ENCODE peak calls at places on chromosome 1, in four cellular contexts. S is BE2C, P is tibial nerve, C is pancreas. K is an unnamed sample.

GRCh38 chr1:235710665-235711064 is 61.1 kb upstream of the GNG4 start:
- DNase-seq in S (no peak), P (no peak), C (no peak), K (no peak)

GRCh38 chr1:245921417-245921816 is 585.7 kb downstream of the SMYD3 start:
- DNase-seq in S (no peak), P (no peak), C (no peak), K (no peak)

GRCh38 chr1:117820694-117821381 is 108.6 kb downstream of the GDAP2 start:
- DNase-seq in S (no peak), P (no peak), C (no peak), K (no peak)

GRCh38 chr1:71804140-71804539 is 478.2 kb downstream of the NEGR1 start:
- DNase-seq in S (peak; percentile 71), P (no peak), C (no peak), K (no peak)

GRCh38 chr1:94279048-94279447 is 41.7 kb upstream of the ARHGAP29 start:
- DNase-seq in S (no peak), P (no peak), C (no peak), K (no peak)

GRCh38 chr1:167465751-167466150 is 52.6 kb downstream of the CD247 start:
- DNase-seq in S (no peak), P (no peak), C (no peak), K (no peak)

GRCh38 chr1:218815076-218815475 is 358.6 kb upstream of the LYPLAL1 start:
- DNase-seq in S (no peak), P (no peak), C (no peak), K (no peak)

GRCh38 chr1:156760092-156760795 is 7.1 kb upstream of the PRCC start:
- DNase-seq in S (no peak), P (no peak), C (no peak), K (no peak)

GRCh38 chr1:192764675-192765074 is 44.2 kb upstream of the RGS2 start:
- DNase-seq in S (no peak), P (no peak), C (no peak), K (no peak)

GRCh38 chr1:156632355-156632754 is 9.6 kb upstream of the BCAN start:
- DNase-seq in S (no peak), P (no peak), C (no peak), K (no peak)

GRCh38 chr1:192516776-192517297 is 58.7 kb upstream of the RGS1 start:
- DNase-seq in S (no peak), P (no peak), C (no peak), K (no peak)

GRCh38 chr1:34987018-34987417 is 1.9 kb upstream of the TMEM35B start:
- DNase-seq in S (no peak), P (no peak), C (no peak), K (no peak)

DNA sequence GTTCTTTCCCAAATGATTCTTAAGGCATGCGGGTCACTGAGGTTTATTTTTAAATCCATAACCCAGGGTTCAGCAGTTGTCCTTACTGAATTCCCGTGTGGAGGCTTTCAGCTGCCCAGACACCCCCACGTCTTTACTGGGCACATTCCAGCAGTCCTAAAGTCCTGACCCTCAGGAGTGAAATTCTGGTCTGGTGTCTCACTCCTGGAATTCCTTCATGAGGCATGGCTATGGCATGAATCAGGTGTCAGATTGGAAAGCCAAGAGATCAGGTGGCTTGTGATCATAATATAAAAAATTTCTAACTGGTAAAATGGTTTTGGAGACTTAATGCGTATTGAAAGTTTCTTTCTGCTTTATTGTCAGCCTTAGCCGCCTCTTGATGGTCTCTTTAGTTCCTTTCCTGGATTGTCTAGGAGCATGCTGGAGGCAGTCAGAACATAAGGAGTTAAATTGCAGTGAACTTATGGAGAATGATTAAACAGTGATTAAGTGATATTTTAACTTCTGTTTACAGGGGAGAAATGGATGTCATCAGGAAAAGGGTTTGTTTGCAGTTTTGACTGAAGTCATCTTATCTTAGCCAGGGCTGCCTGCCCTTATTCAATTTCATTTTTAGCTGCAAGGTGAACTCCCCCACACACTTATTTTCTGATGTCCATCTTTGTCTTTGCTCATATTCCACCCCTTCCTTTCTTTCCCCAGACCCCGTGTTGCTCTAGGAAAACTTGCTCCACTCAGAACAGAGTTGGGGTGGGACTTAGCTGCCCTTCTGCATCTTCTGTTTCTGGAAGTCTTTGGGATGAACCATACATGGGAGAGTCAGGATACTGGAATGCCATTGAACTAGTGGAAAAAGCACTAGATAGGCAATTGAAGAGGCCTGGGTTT is 25.7 kb upstream of the MACF1 start:
- DNase-seq in S (no peak), P (no peak), C (no peak), K (no peak)
- TF ChIP-seq CTCF in S (no peak), P (no peak), C (no peak), K (no peak)

DNA sequence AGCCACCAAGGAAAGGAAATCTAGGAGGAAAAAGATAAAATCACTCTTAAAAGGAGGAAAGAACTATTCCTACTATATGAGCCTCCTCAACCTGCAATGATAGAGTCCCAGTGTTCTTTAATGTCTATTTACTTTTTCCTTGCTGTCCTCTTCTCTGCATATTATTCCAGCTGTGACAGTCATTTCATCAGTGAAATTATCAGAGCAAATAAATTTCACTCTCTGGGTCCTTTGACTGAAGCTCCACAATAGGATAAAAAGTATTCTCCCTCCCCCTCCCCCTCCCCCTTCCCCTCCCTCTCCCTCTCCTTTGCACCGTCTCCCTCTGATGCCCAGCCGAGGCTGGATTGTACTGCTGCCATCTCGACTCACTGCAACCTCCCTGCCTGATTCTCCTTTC is 107.5 kb upstream of the DPT start:
- DNase-seq in S (no peak), P (no peak), C (no peak), K (no peak)
- TF ChIP-seq CTCF in S (no peak), P (no peak), C (no peak), K (no peak)

GRCh38 chr1:63475761-63476160 is 47.3 kb downstream of the ITGB3BP start:
- DNase-seq in S (no peak), P (no peak), C (no peak), K (no peak)

DNA sequence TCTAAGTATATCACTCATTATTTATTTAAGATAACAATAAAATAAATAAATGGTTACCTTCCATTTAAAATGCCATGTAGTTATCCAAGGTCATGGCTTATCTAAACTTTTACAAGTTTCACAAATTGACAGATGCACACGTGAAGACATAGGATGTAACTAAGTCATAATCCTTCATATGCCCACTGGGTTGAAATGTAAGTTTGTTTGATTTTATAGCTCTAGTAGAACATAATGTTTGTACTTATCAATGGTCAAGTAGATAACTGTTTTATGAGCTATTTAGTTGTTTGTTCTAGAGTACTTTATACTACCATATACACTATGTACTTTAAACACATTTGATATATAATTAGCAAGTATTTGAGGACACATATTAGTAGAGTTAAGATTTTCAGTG is 43.0 kb downstream of the ITGB3BP start:
- DNase-seq in S (no peak), P (no peak), C (no peak), K (no peak)
- TF ChIP-seq CTCF in S (no peak), P (no peak), C (no peak), K (no peak)

GRCh38 chr1:66331641-66332523 is 202.1 kb upstream of the SGIP1 start:
- DNase-seq in S (peak; percentile 14), P (peak; percentile 24), C (peak; percentile 27), K (peak; percentile 55)
- TF ChIP-seq CTCF in S (peak; percentile 10), P (no peak), C (no peak), K (peak; percentile 20)

DNA sequence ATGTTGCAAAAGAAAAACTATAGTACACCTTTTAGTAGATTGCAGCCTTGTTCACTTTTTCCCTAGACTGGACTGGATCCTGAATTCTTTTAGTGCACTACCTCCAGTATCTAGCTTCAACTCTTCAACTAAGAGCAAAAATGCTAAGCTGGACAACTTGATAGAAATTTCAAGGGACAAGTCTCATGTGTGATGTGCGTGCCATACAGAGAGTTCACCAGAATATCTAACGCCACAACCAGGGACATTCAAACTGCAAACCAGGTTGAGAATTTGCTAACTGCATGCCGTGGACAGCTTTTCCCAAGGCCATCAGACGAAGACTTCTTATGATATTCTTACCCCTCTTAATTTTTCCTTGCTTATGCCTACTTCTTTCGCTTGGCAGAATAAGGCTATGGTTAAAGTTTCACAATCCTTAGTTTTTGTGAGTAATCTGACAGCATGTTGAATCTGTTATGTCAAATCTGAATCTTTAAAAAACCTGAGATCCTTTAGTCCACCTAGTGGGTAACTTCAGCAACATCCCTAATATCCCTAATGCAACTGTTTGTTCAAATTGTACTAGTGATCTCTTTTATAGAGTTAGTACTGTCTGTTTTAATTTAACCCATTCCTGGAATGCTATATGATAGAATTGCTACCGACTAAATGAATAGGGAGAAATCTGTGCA is 66.4 kb downstream of the DDAH1 start:
- DNase-seq in S (no peak), P (no peak), C (no peak), K (no peak)
- TF ChIP-seq CTCF in S (peak; percentile 17), P (peak; percentile 14), C (peak; percentile 10), K (no peak)

K was measured in nephron progenitor cell.